ENCODE peak calls at places on chromosome 20, in seven cellular contexts. One of them, this sample, is unnamed.

GRCh38 chr20:25259788-25260254 is 11.9 kb downstream of the PYGB start:
- DNase-seq in stimulated activated CD4-positive, alpha-beta T cell treated with anti-CD3 and anti-CD28 coated beads, Interleukin-1b, Interleukin-23, amount 100 ng/mL, for 4 hours: no peak
- DNase-seq in Calu3: no peak
- DNase-seq in occipital lobe: no peak
- DNase-seq in fibroblast of pulmonary artery: no peak
- DNase-seq in effector CD4-positive, alpha-beta T cell: no peak
- DNase-seq in CD8-positive, alpha-beta T cell: peak; percentile 72
- DNase-seq in this sample: peak; percentile 33

GRCh38 chr20:48238781-48239180 is 453.5 kb upstream of the SULF2 start:
- DNase-seq in stimulated activated CD4-positive, alpha-beta T cell treated with anti-CD3 and anti-CD28 coated beads, Interleukin-1b, Interleukin-23, amount 100 ng/mL, for 4 hours: no peak
- DNase-seq in Calu3: no peak
- DNase-seq in occipital lobe: no peak
- DNase-seq in fibroblast of pulmonary artery: no peak
- DNase-seq in effector CD4-positive, alpha-beta T cell: no peak
- DNase-seq in CD8-positive, alpha-beta T cell: no peak
- DNase-seq in this sample: no peak

GRCh38 chr20:51995038-51995437 is 192.7 kb upstream of the SALL4 start:
- DNase-seq in stimulated activated CD4-positive, alpha-beta T cell treated with anti-CD3 and anti-CD28 coated beads, Interleukin-1b, Interleukin-23, amount 100 ng/mL, for 4 hours: no peak
- DNase-seq in Calu3: no peak
- DNase-seq in occipital lobe: no peak
- DNase-seq in fibroblast of pulmonary artery: no peak
- DNase-seq in effector CD4-positive, alpha-beta T cell: no peak
- DNase-seq in CD8-positive, alpha-beta T cell: no peak
- DNase-seq in this sample: no peak

GRCh38 chr20:58991720-58992119 is 10.7 kb downstream of the NELFCD start:
- DNase-seq in stimulated activated CD4-positive, alpha-beta T cell treated with anti-CD3 and anti-CD28 coated beads, Interleukin-1b, Interleukin-23, amount 100 ng/mL, for 4 hours: no peak
- DNase-seq in Calu3: no peak
- DNase-seq in occipital lobe: no peak
- DNase-seq in fibroblast of pulmonary artery: no peak
- DNase-seq in effector CD4-positive, alpha-beta T cell: no peak
- DNase-seq in CD8-positive, alpha-beta T cell: no peak
- DNase-seq in this sample: no peak

GRCh38 chr20:23291575-23292240 is 58.9 kb upstream of the NXT1 start:
- DNase-seq in stimulated activated CD4-positive, alpha-beta T cell treated with anti-CD3 and anti-CD28 coated beads, Interleukin-1b, Interleukin-23, amount 100 ng/mL, for 4 hours: no peak
- DNase-seq in Calu3: no peak
- DNase-seq in occipital lobe: no peak
- DNase-seq in fibroblast of pulmonary artery: no peak
- DNase-seq in effector CD4-positive, alpha-beta T cell: no peak
- DNase-seq in CD8-positive, alpha-beta T cell: no peak
- DNase-seq in this sample: no peak

GRCh38 chr20:50745634-50746137 is 14.3 kb downstream of the PARD6B start:
- DNase-seq in stimulated activated CD4-positive, alpha-beta T cell treated with anti-CD3 and anti-CD28 coated beads, Interleukin-1b, Interleukin-23, amount 100 ng/mL, for 4 hours: no peak
- DNase-seq in Calu3: no peak
- DNase-seq in occipital lobe: no peak
- DNase-seq in fibroblast of pulmonary artery: no peak
- DNase-seq in effector CD4-positive, alpha-beta T cell: no peak
- DNase-seq in CD8-positive, alpha-beta T cell: no peak
- DNase-seq in this sample: no peak

GRCh38 chr20:21705466-21706344 is at the start of gene PAX1:
- DNase-seq in stimulated activated CD4-positive, alpha-beta T cell treated with anti-CD3 and anti-CD28 coated beads, Interleukin-1b, Interleukin-23, amount 100 ng/mL, for 4 hours: no peak
- DNase-seq in Calu3: no peak
- DNase-seq in occipital lobe: no peak
- DNase-seq in fibroblast of pulmonary artery: no peak
- DNase-seq in effector CD4-positive, alpha-beta T cell: no peak
- DNase-seq in CD8-positive, alpha-beta T cell: no peak
- DNase-seq in this sample: no peak

GRCh38 chr20:58131581-58132142 is 96.8 kb downstream of the ANKRD60 start:
- DNase-seq in stimulated activated CD4-positive, alpha-beta T cell treated with anti-CD3 and anti-CD28 coated beads, Interleukin-1b, Interleukin-23, amount 100 ng/mL, for 4 hours: no peak
- DNase-seq in Calu3: peak; percentile 86
- DNase-seq in occipital lobe: no peak
- DNase-seq in fibroblast of pulmonary artery: peak; percentile 44
- DNase-seq in effector CD4-positive, alpha-beta T cell: no peak
- DNase-seq in CD8-positive, alpha-beta T cell: no peak
- DNase-seq in this sample: no peak

GRCh38 chr20:5933802-5934436 is 16.4 kb downstream of the TRMT6 start:
- DNase-seq in stimulated activated CD4-positive, alpha-beta T cell treated with anti-CD3 and anti-CD28 coated beads, Interleukin-1b, Interleukin-23, amount 100 ng/mL, for 4 hours: no peak
- DNase-seq in Calu3: peak; percentile 9
- DNase-seq in occipital lobe: no peak
- DNase-seq in fibroblast of pulmonary artery: peak; percentile 36
- DNase-seq in effector CD4-positive, alpha-beta T cell: no peak
- DNase-seq in CD8-positive, alpha-beta T cell: no peak
- DNase-seq in this sample: no peak

GRCh38 chr20:9072741-9073310 is 3.9 kb downstream of the PLCB4 start:
- DNase-seq in stimulated activated CD4-positive, alpha-beta T cell treated with anti-CD3 and anti-CD28 coated beads, Interleukin-1b, Interleukin-23, amount 100 ng/mL, for 4 hours: no peak
- DNase-seq in Calu3: no peak
- DNase-seq in occipital lobe: no peak
- DNase-seq in fibroblast of pulmonary artery: no peak
- DNase-seq in effector CD4-positive, alpha-beta T cell: no peak
- DNase-seq in CD8-positive, alpha-beta T cell: no peak
- DNase-seq in this sample: no peak

GRCh38 chr20:33686008-33686983 is at the start of gene E2F1:
- DNase-seq in stimulated activated CD4-positive, alpha-beta T cell treated with anti-CD3 and anti-CD28 coated beads, Interleukin-1b, Interleukin-23, amount 100 ng/mL, for 4 hours: peak; percentile 88
- DNase-seq in Calu3: peak; percentile 100
- DNase-seq in occipital lobe: peak; percentile 87
- DNase-seq in fibroblast of pulmonary artery: peak; percentile 88
- DNase-seq in effector CD4-positive, alpha-beta T cell: peak; percentile 91
- DNase-seq in CD8-positive, alpha-beta T cell: peak; percentile 88
- DNase-seq in this sample: peak; percentile 96

GRCh38 chr20:2745936-2746635 is 53.5 kb downstream of the EBF4 start:
- DNase-seq in stimulated activated CD4-positive, alpha-beta T cell treated with anti-CD3 and anti-CD28 coated beads, Interleukin-1b, Interleukin-23, amount 100 ng/mL, for 4 hours: no peak
- DNase-seq in Calu3: no peak
- DNase-seq in occipital lobe: no peak
- DNase-seq in fibroblast of pulmonary artery: no peak
- DNase-seq in effector CD4-positive, alpha-beta T cell: no peak
- DNase-seq in CD8-positive, alpha-beta T cell: no peak
- DNase-seq in this sample: no peak

GRCh38 chr20:10225439-10226080 is 6.9 kb downstream of the SNAP25 start:
- DNase-seq in stimulated activated CD4-positive, alpha-beta T cell treated with anti-CD3 and anti-CD28 coated beads, Interleukin-1b, Interleukin-23, amount 100 ng/mL, for 4 hours: no peak
- DNase-seq in Calu3: no peak
- DNase-seq in occipital lobe: no peak
- DNase-seq in fibroblast of pulmonary artery: no peak
- DNase-seq in effector CD4-positive, alpha-beta T cell: no peak
- DNase-seq in CD8-positive, alpha-beta T cell: no peak
- DNase-seq in this sample: no peak

GRCh38 chr20:38094373-38094775 is 60.8 kb downstream of the RPRD1B start:
- DNase-seq in stimulated activated CD4-positive, alpha-beta T cell treated with anti-CD3 and anti-CD28 coated beads, Interleukin-1b, Interleukin-23, amount 100 ng/mL, for 4 hours: no peak
- DNase-seq in Calu3: no peak
- DNase-seq in occipital lobe: no peak
- DNase-seq in fibroblast of pulmonary artery: peak; percentile 76
- DNase-seq in effector CD4-positive, alpha-beta T cell: no peak
- DNase-seq in CD8-positive, alpha-beta T cell: no peak
- DNase-seq in this sample: peak; percentile 19

GRCh38 chr20:51385941-51386530 is 156.5 kb downstream of the NFATC2 start:
- DNase-seq in stimulated activated CD4-positive, alpha-beta T cell treated with anti-CD3 and anti-CD28 coated beads, Interleukin-1b, Interleukin-23, amount 100 ng/mL, for 4 hours: no peak
- DNase-seq in Calu3: peak; percentile 51
- DNase-seq in occipital lobe: no peak
- DNase-seq in fibroblast of pulmonary artery: peak; percentile 63
- DNase-seq in effector CD4-positive, alpha-beta T cell: peak; percentile 21
- DNase-seq in CD8-positive, alpha-beta T cell: peak; percentile 30
- DNase-seq in this sample: peak; percentile 59

GRCh38 chr20:35582131-35582530 is 33.5 kb upstream of the SPAG4 start:
- DNase-seq in stimulated activated CD4-positive, alpha-beta T cell treated with anti-CD3 and anti-CD28 coated beads, Interleukin-1b, Interleukin-23, amount 100 ng/mL, for 4 hours: no peak
- DNase-seq in Calu3: no peak
- DNase-seq in occipital lobe: no peak
- DNase-seq in fibroblast of pulmonary artery: no peak
- DNase-seq in effector CD4-positive, alpha-beta T cell: no peak
- DNase-seq in CD8-positive, alpha-beta T cell: no peak
- DNase-seq in this sample: no peak

GRCh38 chr20:25247100-25247665 is 702 bp upstream of the PYGB start:
- DNase-seq in stimulated activated CD4-positive, alpha-beta T cell treated with anti-CD3 and anti-CD28 coated beads, Interleukin-1b, Interleukin-23, amount 100 ng/mL, for 4 hours: no peak
- DNase-seq in Calu3: peak; percentile 42
- DNase-seq in occipital lobe: peak; percentile 55
- DNase-seq in fibroblast of pulmonary artery: peak; percentile 58
- DNase-seq in effector CD4-positive, alpha-beta T cell: no peak
- DNase-seq in CD8-positive, alpha-beta T cell: no peak
- DNase-seq in this sample: peak; percentile 12

GRCh38 chr20:32535316-32535952 is 49.7 kb downstream of the NOL4L start:
- DNase-seq in stimulated activated CD4-positive, alpha-beta T cell treated with anti-CD3 and anti-CD28 coated beads, Interleukin-1b, Interleukin-23, amount 100 ng/mL, for 4 hours: no peak
- DNase-seq in Calu3: no peak
- DNase-seq in occipital lobe: no peak
- DNase-seq in fibroblast of pulmonary artery: no peak
- DNase-seq in effector CD4-positive, alpha-beta T cell: no peak
- DNase-seq in CD8-positive, alpha-beta T cell: peak; percentile 53
- DNase-seq in this sample: peak; percentile 26

GRCh38 chr20:19114410-19114809 is 98.0 kb upstream of the SLC24A3 start:
- DNase-seq in stimulated activated CD4-positive, alpha-beta T cell treated with anti-CD3 and anti-CD28 coated beads, Interleukin-1b, Interleukin-23, amount 100 ng/mL, for 4 hours: no peak
- DNase-seq in Calu3: no peak
- DNase-seq in occipital lobe: no peak
- DNase-seq in fibroblast of pulmonary artery: no peak
- DNase-seq in effector CD4-positive, alpha-beta T cell: no peak
- DNase-seq in CD8-positive, alpha-beta T cell: no peak
- DNase-seq in this sample: no peak

GRCh38 chr20:58251979-58252591 is 23.6 kb upstream of the ANKRD60 start:
- DNase-seq in stimulated activated CD4-positive, alpha-beta T cell treated with anti-CD3 and anti-CD28 coated beads, Interleukin-1b, Interleukin-23, amount 100 ng/mL, for 4 hours: no peak
- DNase-seq in Calu3: peak; percentile 58
- DNase-seq in occipital lobe: no peak
- DNase-seq in fibroblast of pulmonary artery: peak; percentile 95
- DNase-seq in effector CD4-positive, alpha-beta T cell: no peak
- DNase-seq in CD8-positive, alpha-beta T cell: no peak
- DNase-seq in this sample: no peak

GRCh38 chr20:14820771-14821170 is 483.4 kb upstream of the FLRT3 start:
- DNase-seq in stimulated activated CD4-positive, alpha-beta T cell treated with anti-CD3 and anti-CD28 coated beads, Interleukin-1b, Interleukin-23, amount 100 ng/mL, for 4 hours: no peak
- DNase-seq in Calu3: no peak
- DNase-seq in occipital lobe: no peak
- DNase-seq in fibroblast of pulmonary artery: no peak
- DNase-seq in effector CD4-positive, alpha-beta T cell: no peak
- DNase-seq in CD8-positive, alpha-beta T cell: no peak
- DNase-seq in this sample: no peak

GRCh38 chr20:53706511-53707031 is 112.9 kb upstream of the ZNF217 start:
- DNase-seq in stimulated activated CD4-positive, alpha-beta T cell treated with anti-CD3 and anti-CD28 coated beads, Interleukin-1b, Interleukin-23, amount 100 ng/mL, for 4 hours: no peak
- DNase-seq in Calu3: no peak
- DNase-seq in occipital lobe: no peak
- DNase-seq in fibroblast of pulmonary artery: peak; percentile 47
- DNase-seq in effector CD4-positive, alpha-beta T cell: no peak
- DNase-seq in CD8-positive, alpha-beta T cell: no peak
- DNase-seq in this sample: peak; percentile 84

GRCh38 chr20:51547951-51548350 is 5.4 kb upstream of the NFATC2 start:
- DNase-seq in stimulated activated CD4-positive, alpha-beta T cell treated with anti-CD3 and anti-CD28 coated beads, Interleukin-1b, Interleukin-23, amount 100 ng/mL, for 4 hours: no peak
- DNase-seq in Calu3: no peak
- DNase-seq in occipital lobe: no peak
- DNase-seq in fibroblast of pulmonary artery: no peak
- DNase-seq in effector CD4-positive, alpha-beta T cell: no peak
- DNase-seq in CD8-positive, alpha-beta T cell: no peak
- DNase-seq in this sample: no peak

GRCh38 chr20:46215913-46216707 is 92.2 kb downstream of the CDH22 start:
- DNase-seq in stimulated activated CD4-positive, alpha-beta T cell treated with anti-CD3 and anti-CD28 coated beads, Interleukin-1b, Interleukin-23, amount 100 ng/mL, for 4 hours: no peak
- DNase-seq in Calu3: peak; percentile 92
- DNase-seq in occipital lobe: no peak
- DNase-seq in fibroblast of pulmonary artery: peak; percentile 16
- DNase-seq in effector CD4-positive, alpha-beta T cell: no peak
- DNase-seq in CD8-positive, alpha-beta T cell: no peak
- DNase-seq in this sample: no peak

GRCh38 chr20:25289886-25290597 is 42.2 kb downstream of the PYGB start:
- DNase-seq in stimulated activated CD4-positive, alpha-beta T cell treated with anti-CD3 and anti-CD28 coated beads, Interleukin-1b, Interleukin-23, amount 100 ng/mL, for 4 hours: no peak
- DNase-seq in Calu3: no peak
- DNase-seq in occipital lobe: no peak
- DNase-seq in fibroblast of pulmonary artery: no peak
- DNase-seq in effector CD4-positive, alpha-beta T cell: no peak
- DNase-seq in CD8-positive, alpha-beta T cell: no peak
- DNase-seq in this sample: no peak

GRCh38 chr20:5504061-5504739 is 187.4 kb upstream of the PROKR2 start:
- DNase-seq in stimulated activated CD4-positive, alpha-beta T cell treated with anti-CD3 and anti-CD28 coated beads, Interleukin-1b, Interleukin-23, amount 100 ng/mL, for 4 hours: no peak
- DNase-seq in Calu3: peak; percentile 6
- DNase-seq in occipital lobe: peak; percentile 67
- DNase-seq in fibroblast of pulmonary artery: peak; percentile 53
- DNase-seq in effector CD4-positive, alpha-beta T cell: no peak
- DNase-seq in CD8-positive, alpha-beta T cell: no peak
- DNase-seq in this sample: no peak

GRCh38 chr20:50931306-50932015 is at the start of gene ADNP:
- DNase-seq in stimulated activated CD4-positive, alpha-beta T cell treated with anti-CD3 and anti-CD28 coated beads, Interleukin-1b, Interleukin-23, amount 100 ng/mL, for 4 hours: peak; percentile 80
- DNase-seq in Calu3: peak; percentile 92
- DNase-seq in occipital lobe: peak; percentile 90
- DNase-seq in fibroblast of pulmonary artery: peak; percentile 94
- DNase-seq in effector CD4-positive, alpha-beta T cell: peak; percentile 86
- DNase-seq in CD8-positive, alpha-beta T cell: peak; percentile 89
- DNase-seq in this sample: peak; percentile 84

GRCh38 chr20:60365063-60365640 is 406.9 kb downstream of the CDH26 start:
- DNase-seq in stimulated activated CD4-positive, alpha-beta T cell treated with anti-CD3 and anti-CD28 coated beads, Interleukin-1b, Interleukin-23, amount 100 ng/mL, for 4 hours: no peak
- DNase-seq in Calu3: peak; percentile 11
- DNase-seq in occipital lobe: no peak
- DNase-seq in fibroblast of pulmonary artery: no peak
- DNase-seq in effector CD4-positive, alpha-beta T cell: no peak
- DNase-seq in CD8-positive, alpha-beta T cell: no peak
- DNase-seq in this sample: no peak

GRCh38 chr20:17568972-17569471 is 853 bp upstream of the DSTN start:
- DNase-seq in stimulated activated CD4-positive, alpha-beta T cell treated with anti-CD3 and anti-CD28 coated beads, Interleukin-1b, Interleukin-23, amount 100 ng/mL, for 4 hours: no peak
- DNase-seq in Calu3: peak; percentile 71
- DNase-seq in occipital lobe: peak; percentile 22
- DNase-seq in fibroblast of pulmonary artery: peak; percentile 98
- DNase-seq in effector CD4-positive, alpha-beta T cell: no peak
- DNase-seq in CD8-positive, alpha-beta T cell: peak; percentile 23
- DNase-seq in this sample: peak; percentile 19

GRCh38 chr20:59828478-59829414 is 104.7 kb downstream of the SYCP2 start:
- DNase-seq in stimulated activated CD4-positive, alpha-beta T cell treated with anti-CD3 and anti-CD28 coated beads, Interleukin-1b, Interleukin-23, amount 100 ng/mL, for 4 hours: no peak
- DNase-seq in Calu3: no peak
- DNase-seq in occipital lobe: no peak
- DNase-seq in fibroblast of pulmonary artery: no peak
- DNase-seq in effector CD4-positive, alpha-beta T cell: no peak
- DNase-seq in CD8-positive, alpha-beta T cell: no peak
- DNase-seq in this sample: no peak

GRCh38 chr20:59470521-59470920 is 133.8 kb upstream of the PHACTR3 start:
- DNase-seq in stimulated activated CD4-positive, alpha-beta T cell treated with anti-CD3 and anti-CD28 coated beads, Interleukin-1b, Interleukin-23, amount 100 ng/mL, for 4 hours: no peak
- DNase-seq in Calu3: no peak
- DNase-seq in occipital lobe: no peak
- DNase-seq in fibroblast of pulmonary artery: no peak
- DNase-seq in effector CD4-positive, alpha-beta T cell: no peak
- DNase-seq in CD8-positive, alpha-beta T cell: no peak
- DNase-seq in this sample: no peak

GRCh38 chr20:63071541-63072181 is 64.9 kb upstream of the BHLHE23 start:
- DNase-seq in stimulated activated CD4-positive, alpha-beta T cell treated with anti-CD3 and anti-CD28 coated beads, Interleukin-1b, Interleukin-23, amount 100 ng/mL, for 4 hours: peak; percentile 18
- DNase-seq in Calu3: no peak
- DNase-seq in occipital lobe: no peak
- DNase-seq in fibroblast of pulmonary artery: peak; percentile 18
- DNase-seq in effector CD4-positive, alpha-beta T cell: no peak
- DNase-seq in CD8-positive, alpha-beta T cell: peak; percentile 30
- DNase-seq in this sample: no peak

GRCh38 chr20:18057106-18057993 is at the start of gene OVOL2:
- DNase-seq in stimulated activated CD4-positive, alpha-beta T cell treated with anti-CD3 and anti-CD28 coated beads, Interleukin-1b, Interleukin-23, amount 100 ng/mL, for 4 hours: no peak
- DNase-seq in Calu3: peak; percentile 77
- DNase-seq in occipital lobe: no peak
- DNase-seq in fibroblast of pulmonary artery: peak; percentile 2
- DNase-seq in effector CD4-positive, alpha-beta T cell: no peak
- DNase-seq in CD8-positive, alpha-beta T cell: no peak
- DNase-seq in this sample: no peak

GRCh38 chr20:10447028-10447427 is 11.9 kb downstream of the SLX4IP start:
- DNase-seq in stimulated activated CD4-positive, alpha-beta T cell treated with anti-CD3 and anti-CD28 coated beads, Interleukin-1b, Interleukin-23, amount 100 ng/mL, for 4 hours: peak; percentile 37
- DNase-seq in Calu3: peak; percentile 34
- DNase-seq in occipital lobe: no peak
- DNase-seq in fibroblast of pulmonary artery: peak; percentile 62
- DNase-seq in effector CD4-positive, alpha-beta T cell: peak; percentile 30
- DNase-seq in CD8-positive, alpha-beta T cell: peak; percentile 61
- DNase-seq in this sample: peak; percentile 82

GRCh38 chr20:62065669-62066338 is at the start of gene TAF4:
- DNase-seq in stimulated activated CD4-positive, alpha-beta T cell treated with anti-CD3 and anti-CD28 coated beads, Interleukin-1b, Interleukin-23, amount 100 ng/mL, for 4 hours: peak; percentile 75
- DNase-seq in Calu3: peak; percentile 82
- DNase-seq in occipital lobe: peak; percentile 80
- DNase-seq in fibroblast of pulmonary artery: peak; percentile 74
- DNase-seq in effector CD4-positive, alpha-beta T cell: peak; percentile 73
- DNase-seq in CD8-positive, alpha-beta T cell: peak; percentile 75
- DNase-seq in this sample: peak; percentile 82

GRCh38 chr20:49775229-49775693 is 37.4 kb upstream of the SLC9A8 start:
- DNase-seq in stimulated activated CD4-positive, alpha-beta T cell treated with anti-CD3 and anti-CD28 coated beads, Interleukin-1b, Interleukin-23, amount 100 ng/mL, for 4 hours: no peak
- DNase-seq in Calu3: peak; percentile 89
- DNase-seq in occipital lobe: no peak
- DNase-seq in fibroblast of pulmonary artery: peak; percentile 98
- DNase-seq in effector CD4-positive, alpha-beta T cell: no peak
- DNase-seq in CD8-positive, alpha-beta T cell: no peak
- DNase-seq in this sample: no peak